ENCODE peak calls at places on chromosome 11, in five cellular contexts. C is H9, M is mesenchymal stem cell, U is H1, G is IMR-90. O is an unnamed sample. For H3K4me1, the result is how much of the 10 kb centered on the place peaks cover.

GRCh38 chr11:111120691-111121090 is 124.8 kb upstream of the POU2AF2 start:
- DNase-seq in C (no peak), M (no peak), U (no peak), G (no peak), O (no peak)

GRCh38 chr11:71065794-71066193 is 186.6 kb downstream of the SHANK2 start:
- DNase-seq in C (no peak), M (no peak), U (no peak), G (no peak), O (no peak)

GRCh38 chr11:69680688-69681087 is 5.5 kb upstream of the LTO1 start:
- DNase-seq in C (no peak), M (no peak), U (no peak), G (no peak), O (no peak)

GRCh38 chr11:76329084-76329648 is 51.8 kb downstream of the THAP12 start:
- DNase-seq in C (peak), M (peak), U (peak), G (peak), O (peak)

GRCh38 chr11:86888978-86889341 is 66.2 kb downstream of the FZD4 start:
- DNase-seq in C (no peak), M (no peak), U (no peak), G (no peak), O (no peak)

GRCh38 chr11:129277216-129277838 is 85.2 kb upstream of the ARHGAP32 start:
- DNase-seq in C (no peak), M (peak), U (no peak), G (peak), O (no peak)

GRCh38 chr11:22456993-22457748 is 119.0 kb downstream of the SLC17A6 start:
- DNase-seq in C (no peak), M (no peak), U (no peak), G (no peak), O (peak)

GRCh38 chr11:556175-556699 is 4.3 kb downstream of the LMNTD2 start:
- DNase-seq in C (no peak), M (peak), U (peak), G (no peak), O (peak)

GRCh38 chr11:134861490-134862107 is 449.6 kb upstream of the B3GAT1 start:
- DNase-seq in C (no peak), M (no peak), U (no peak), G (no peak), O (no peak)

GRCh38 chr11:85809881-85810280 is 1.1 kb downstream of the SYTL2 start:
- DNase-seq in C (peak), M (peak), U (peak), G (no peak), O (peak)

GRCh38 chr11:119371778-119372182 is 9.7 kb downstream of the USP2 start:
- DNase-seq in C (peak), M (no peak), U (no peak), G (no peak), O (no peak)

GRCh38 chr11:93020248-93021088 is 51.0 kb downstream of the MTNR1B start:
- DNase-seq in C (no peak), M (peak), U (no peak), G (peak), O (peak)

GRCh38 chr11:2772544-2773031 is 72.8 kb upstream of the KCNQ1OT1 start:
- DNase-seq in C (no peak), M (peak), U (no peak), G (peak), O (no peak)

GRCh38 chr11:106172389-106172991 is 95.0 kb downstream of the AASDHPPT start:
- DNase-seq in C (no peak), M (no peak), U (no peak), G (no peak), O (no peak)

GRCh38 chr11:65802841-65803240 is 16.0 kb downstream of the OVOL1 start:
- DNase-seq in C (no peak), M (no peak), U (no peak), G (no peak), O (no peak)

GRCh38 chr11:78465169-78465942 is 47.7 kb upstream of the GAB2 start:
- DNase-seq in C (no peak), M (no peak), U (no peak), G (no peak), O (no peak)

GRCh38 chr11:76808996-76809395 is 25.8 kb downstream of the TSKU start:
- DNase-seq in C (no peak), M (no peak), U (no peak), G (no peak), O (no peak)

GRCh38 chr11:65895482-65895981 is 4.7 kb downstream of the FOSL1 start:
- DNase-seq in C (no peak), M (no peak), U (no peak), G (no peak), O (no peak)

GRCh38 chr11:76918941-76919386 is 58.2 kb downstream of the ACER3 start:
- DNase-seq in C (no peak), M (peak), U (no peak), G (peak), O (peak)

GRCh38 chr11:8296203-8296602 is 32.5 kb upstream of the LMO1 start:
- DNase-seq in C (no peak), M (no peak), U (no peak), G (no peak), O (no peak)

GRCh38 chr11:122673706-122674105 is 18.2 kb downstream of the UBASH3B start:
- DNase-seq in C (no peak), M (peak), U (no peak), G (peak), O (no peak)

GRCh38 chr11:38176812-38177322 is 1578.8 kb upstream of the RAG2 start:
- DNase-seq in C (no peak), M (no peak), U (no peak), G (no peak), O (no peak)

GRCh38 chr11:57792060-57792541 is 30.5 kb downstream of the CTNND1 start:
- DNase-seq in C (no peak), M (peak), U (no peak), G (peak), O (no peak)

GRCh38 chr11:109641549-109641948 is 219.6 kb downstream of the C11orf87 start:
- DNase-seq in C (peak), M (peak), U (no peak), G (peak), O (peak)

GRCh38 chr11:64027619-64028397 is 7.9 kb upstream of the FLRT1 start:
- DNase-seq in C (no peak), M (no peak), U (no peak), G (no peak), O (no peak)

GRCh38 chr11:95520765-95521542 is 268.6 kb downstream of the FAM76B start:
- DNase-seq in C (no peak), M (no peak), U (no peak), G (no peak), O (no peak)

GRCh38 chr11:121067912-121068652 is 33.0 kb upstream of the TECTA start:
- DNase-seq in C (no peak), M (no peak), U (no peak), G (no peak), O (no peak)

GRCh38 chr11:68598816-68599653 is 85.3 kb upstream of the GAL start:
- DNase-seq in C (no peak), M (peak), U (peak), G (peak), O (no peak)

GRCh38 chr11:115348404-115348803 is 155.8 kb downstream of the CADM1 start:
- DNase-seq in C (no peak), M (no peak), U (no peak), G (no peak), O (no peak)

GRCh38 chr11:2518983-2519340 is 74.2 kb downstream of the KCNQ1 start:
- DNase-seq in C (peak), M (no peak), U (peak), G (no peak), O (no peak)

GRCh38 chr11:75147191-75147874 is 3.6 kb upstream of the SLCO2B1 start:
- DNase-seq in C (no peak), M (no peak), U (no peak), G (no peak), O (peak)
- H3K23ac ChIP-seq in C (no peak), M (no peak), U (no peak), G (no peak), O (no peak)

GRCh38 chr11:3834349-3835099 is 6.2 kb downstream of the RHOG start:
- DNase-seq in C (no peak), M (no peak), U (no peak), G (no peak), O (peak)
- H3K4me1 ChIP-seq in C (under half), M (under half), U (under half), G (under half), O (under half)

GRCh38 chr11:46827995-46828394 is 18.1 kb downstream of the CKAP5 start:
- DNase-seq in C (no peak), M (no peak), U (no peak), G (peak), O (no peak)

GRCh38 chr11:46826310-46827044 is 19.6 kb downstream of the CKAP5 start:
- DNase-seq in C (peak), M (peak), U (peak), G (peak), O (peak)
- H3K23ac ChIP-seq in C (no peak), M (no peak), U (no peak), G (peak), O (no peak)

GRCh38 chr11:45098929-45099328 is 47.5 kb upstream of the PRDM11 start:
- DNase-seq in C (no peak), M (no peak), U (peak), G (no peak), O (no peak)
- H3K4me1 ChIP-seq in C (under half), M (under half), U (under half), G (under half), O (under half)

DNA sequence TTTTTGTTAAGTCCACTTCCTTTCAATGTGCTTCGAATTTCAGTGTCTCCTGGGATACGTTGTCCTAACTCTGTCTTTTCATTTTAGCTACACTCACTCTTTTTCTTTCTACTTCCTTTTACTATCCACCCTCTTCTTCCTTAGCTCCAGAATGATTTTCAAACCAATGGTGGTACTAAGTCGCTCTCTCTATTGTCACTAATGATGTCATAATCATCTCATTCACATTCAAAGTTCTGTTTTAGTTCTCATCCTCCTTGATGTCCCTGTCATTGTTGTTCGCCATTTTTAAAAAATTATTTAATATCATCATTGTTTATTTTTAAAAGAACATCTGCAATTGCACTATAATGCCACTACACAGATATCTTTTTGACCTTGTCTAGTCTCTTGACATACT is 47.3 kb downstream of the NNMT start:
- DNase-seq in C (no peak), M (no peak), U (no peak), G (no peak), O (no peak)
- H3K23ac ChIP-seq in C (no peak), M (no peak), U (no peak), G (no peak), O (no peak)